ENCODE peak calls at places on chromosomes 5 and 9, in five cellular contexts. C is right cardiac atrium; T is caudate nucleus; U is NCI-H1930; B is stimulated activated CD4-positive, alpha-beta T cell treated with anti-CD3 and anti-CD28 coated beads, Interleukin-2, amount 100 ng/mL, for 48 hours. S is an unnamed sample.

GRCh38 chr5:128290152-128290858 is 206.7 kb downstream of the SLC12A2 start:
- DNase-seq in B (no peak), T (no peak), U (no peak), C (no peak), S (peak; percentile 35)

GRCh38 chr9:6054280-6055099 is 39.1 kb upstream of the RANBP6 start:
- DNase-seq in B (peak; percentile 51), U (peak; percentile 70), T (peak; percentile 22), C (peak; percentile 80), S (peak; percentile 81)

GRCh38 chr5:125038477-125038876 is 292.0 kb upstream of the ZNF608 start:
- DNase-seq in T (no peak), C (no peak), U (no peak), B (no peak), S (no peak)

GRCh38 chr9:38682713-38683112 is 37.2 kb downstream of the FAM240B start:
- DNase-seq in T (no peak), U (no peak), B (no peak), C (no peak), S (peak; percentile 92)

GRCh38 chr9:95104088-95104960 is 213.2 kb downstream of the FANCC start:
- DNase-seq in U (no peak), C (no peak), T (no peak), B (no peak), S (no peak)

GRCh38 chr5:86786955-86787354 is 169.2 kb downstream of the COX7C start:
- DNase-seq in B (no peak), T (no peak), C (no peak), U (no peak), S (no peak)

GRCh38 chr9:123929177-123929869 is 603 bp downstream of the DENND1A start:
- DNase-seq in B (no peak), C (peak; percentile 77), U (no peak), T (no peak), S (no peak)

GRCh38 chr9:73667749-73668148 is 516.1 kb downstream of the ANXA1 start:
- DNase-seq in C (no peak), B (no peak), U (no peak), T (no peak), S (no peak)

GRCh38 chr5:128093368-128093767 is 9.8 kb downstream of the SLC12A2 start:
- DNase-seq in B (no peak), T (no peak), U (no peak), C (no peak), S (no peak)

GRCh38 chr5:6315580-6315979 is 62.8 kb downstream of the MED10 start:
- DNase-seq in C (peak; percentile 20), U (no peak), B (no peak), T (no peak), S (no peak)

GRCh38 chr9:129002989-129003388 is 25.1 kb downstream of the SH3GLB2 start:
- DNase-seq in T (no peak), U (no peak), B (no peak), C (no peak), S (no peak)

GRCh38 chr5:38060354-38060753 is 198.0 kb upstream of the EGFLAM start:
- DNase-seq in C (no peak), T (no peak), B (no peak), U (no peak), S (peak; percentile 65)

GRCh38 chr9:91924090-91924489 is 25.9 kb downstream of the ROR2 start:
- DNase-seq in U (no peak), B (no peak), T (no peak), C (no peak), S (no peak)

GRCh38 chr5:38420691-38421395 is 135.6 kb downstream of the LIFR start:
- DNase-seq in B (peak; percentile 24), C (peak; percentile 83), T (peak; percentile 17), U (peak; percentile 57), S (peak; percentile 66)

GRCh38 chr9:116233160-116233530 is 79.6 kb downstream of the PAPPA start:
- DNase-seq in B (no peak), T (no peak), U (no peak), C (no peak), S (no peak)

GRCh38 chr5:122611401-122611800 is 163.5 kb upstream of the SNX2 start:
- DNase-seq in B (no peak), U (no peak), C (no peak), T (no peak), S (no peak)

GRCh38 chr9:94084314-94084713 is at the start of gene PTPDC1:
- DNase-seq in T (peak; percentile 87), C (no peak), B (no peak), U (no peak), S (peak; percentile 32)

GRCh38 chr9:127397722-127398647 is 1.0 kb downstream of the SLC2A8 start:
- DNase-seq in T (no peak), B (peak; percentile 29), U (peak; percentile 19), C (peak; percentile 81), S (peak; percentile 67)

GRCh38 chr9:85431396-85432102 is 310.2 kb downstream of the AGTPBP1 start:
- DNase-seq in C (no peak), T (no peak), B (no peak), U (no peak), S (peak; percentile 52)

GRCh38 chr5:120452471-120452870 is 11.6 kb upstream of the PRR16 start:
- DNase-seq in U (no peak), B (no peak), T (no peak), C (no peak), S (no peak)